ENCODE peak calls at places on chromosomes 3 and 15, in ten cellular contexts. K, T, F, H, S, J, B, X, U and I are unnamed samples.
A peak's percentile ranks its signal among the peaks of the same experiment; 100 is the strongest.

GRCh38 chr15:82122754-82123400 is 77.1 kb upstream of the MEX3B start:
- DNase-seq in X (peak; percentile 86), F (no peak), K (no peak), U (peak; percentile 70), S (peak; percentile 58), H (no peak), J (peak; percentile 65), B (peak; percentile 90), T (no peak), I (no peak)

GRCh38 chr15:90592144-90592887 is 62.6 kb downstream of the CRTC3 start:
- DNase-seq in T (no peak), F (no peak), J (no peak), B (no peak), S (no peak), H (no peak), X (peak; percentile 14), K (no peak), U (no peak), I (no peak)

GRCh38 chr3:110758208-110758607 is 313.4 kb upstream of the NECTIN3 start:
- DNase-seq in U (no peak), B (no peak), T (no peak), H (no peak), K (no peak), S (no peak), J (no peak), F (no peak), X (no peak), I (no peak)

GRCh38 chr3:57076422-57076951 is 16.0 kb downstream of the SPATA12 start:
- DNase-seq in J (no peak), B (no peak), X (no peak), S (no peak), U (no peak), F (no peak), H (no peak), T (no peak), K (no peak), I (no peak)

GRCh38 chr15:29800441-29801366 is 21.6 kb downstream of the TJP1 start:
- DNase-seq in H (no peak), B (no peak), S (no peak), U (no peak), X (no peak), T (no peak), K (no peak), J (no peak), F (no peak), I (no peak)

GRCh38 chr3:122332551-122332950 is 7.5 kb downstream of the CSTA start:
- DNase-seq in F (no peak), S (no peak), T (no peak), J (no peak), K (no peak), U (no peak), B (no peak), X (no peak), H (no peak), I (no peak)

GRCh38 chr3:60047426-60048200 is 997.8 kb upstream of the CFAP20DC start:
- DNase-seq in S (no peak), K (no peak), T (no peak), X (no peak), U (no peak), B (no peak), F (no peak), J (no peak), H (peak; percentile 20), I (no peak)

GRCh38 chr15:76987896-76988860 is 6.7 kb upstream of the PSTPIP1 start:
- DNase-seq in F (no peak), T (no peak), K (no peak), X (no peak), U (peak; percentile 77), J (no peak), B (peak; percentile 42), S (no peak), H (no peak), I (no peak)

GRCh38 chr15:101391431-101391830 is 96.4 kb upstream of the SNRPA1 start:
- DNase-seq in S (no peak), U (peak; percentile 51), B (no peak), X (no peak), F (no peak), J (no peak), K (no peak), T (no peak), H (no peak), I (no peak)

GRCh38 chr3:119524931-119525662 is 26.8 kb downstream of the TIMMDC1 start:
- DNase-seq in B (no peak), J (no peak), T (no peak), F (no peak), H (no peak), X (no peak), U (no peak), S (no peak), K (no peak), I (no peak)

GRCh38 chr3:63274359-63274758 is 3.7 kb upstream of the SYNPR start:
- DNase-seq in U (no peak), S (no peak), F (no peak), J (no peak), X (no peak), T (no peak), K (no peak), H (no peak), B (no peak), I (no peak)

GRCh38 chr15:40714144-40714543 is 19.2 kb downstream of the RAD51 start:
- DNase-seq in S (no peak), T (no peak), B (no peak), J (no peak), H (no peak), U (no peak), K (no peak), F (no peak), X (no peak), I (no peak)
- H3K36me3 ChIP-seq in S (peaks cover 48% of the 10 kb centered on the region), T (no peaks in the 10 kb centered on the region), B (no peaks in the 10 kb centered on the region), J (peaks cover 10% of the 10 kb centered on the region), H (no peaks in the 10 kb centered on the region), U (no peaks in the 10 kb centered on the region), K (no peaks in the 10 kb centered on the region), F (no peaks in the 10 kb centered on the region), X (no peaks in the 10 kb centered on the region), I (peaks cover 23% of the 10 kb centered on the region)

DNA sequence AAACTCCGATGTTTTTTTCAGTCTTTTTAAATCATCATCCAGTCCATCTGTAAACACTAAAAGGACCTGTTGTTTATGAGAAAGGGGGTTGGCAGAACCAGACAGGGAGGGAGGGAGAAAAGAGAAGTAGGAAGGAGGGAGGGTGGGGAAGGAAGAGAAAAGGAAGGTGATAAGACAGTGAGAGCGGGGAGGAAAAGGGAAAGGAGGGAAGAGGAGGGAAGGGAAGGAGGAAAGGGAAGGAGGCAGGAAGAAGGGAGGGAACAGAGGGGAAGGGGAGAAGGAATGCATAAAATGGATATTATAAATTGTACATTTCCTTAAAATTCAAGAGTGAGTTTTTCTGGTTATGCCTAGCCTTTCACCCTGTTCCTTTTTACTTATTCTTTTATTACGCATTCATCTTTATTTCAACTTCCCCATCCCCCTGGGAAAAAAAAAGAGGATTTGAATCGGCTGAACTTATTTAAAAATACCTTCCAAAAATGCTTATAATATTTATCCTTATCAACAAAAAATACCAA is 50.1 kb upstream of the CAPN7 start:
- DNase-seq in J (no peak), X (no peak), H (no peak), F (no peak), K (no peak), T (no peak), U (no peak), S (no peak), B (no peak), I (no peak)
- H3K27me3 ChIP-seq in J (peaks cover 14% of the 10 kb centered on the region), X (peaks cover 5% of the 10 kb centered on the region), H (no peaks in the 10 kb centered on the region), F (no peaks in the 10 kb centered on the region), K (no peaks in the 10 kb centered on the region), T (no peaks in the 10 kb centered on the region), U (no peaks in the 10 kb centered on the region), S (peaks cover 17% of the 10 kb centered on the region), B (no peaks in the 10 kb centered on the region), I (peaks cover 3% of the 10 kb centered on the region)

DNA sequence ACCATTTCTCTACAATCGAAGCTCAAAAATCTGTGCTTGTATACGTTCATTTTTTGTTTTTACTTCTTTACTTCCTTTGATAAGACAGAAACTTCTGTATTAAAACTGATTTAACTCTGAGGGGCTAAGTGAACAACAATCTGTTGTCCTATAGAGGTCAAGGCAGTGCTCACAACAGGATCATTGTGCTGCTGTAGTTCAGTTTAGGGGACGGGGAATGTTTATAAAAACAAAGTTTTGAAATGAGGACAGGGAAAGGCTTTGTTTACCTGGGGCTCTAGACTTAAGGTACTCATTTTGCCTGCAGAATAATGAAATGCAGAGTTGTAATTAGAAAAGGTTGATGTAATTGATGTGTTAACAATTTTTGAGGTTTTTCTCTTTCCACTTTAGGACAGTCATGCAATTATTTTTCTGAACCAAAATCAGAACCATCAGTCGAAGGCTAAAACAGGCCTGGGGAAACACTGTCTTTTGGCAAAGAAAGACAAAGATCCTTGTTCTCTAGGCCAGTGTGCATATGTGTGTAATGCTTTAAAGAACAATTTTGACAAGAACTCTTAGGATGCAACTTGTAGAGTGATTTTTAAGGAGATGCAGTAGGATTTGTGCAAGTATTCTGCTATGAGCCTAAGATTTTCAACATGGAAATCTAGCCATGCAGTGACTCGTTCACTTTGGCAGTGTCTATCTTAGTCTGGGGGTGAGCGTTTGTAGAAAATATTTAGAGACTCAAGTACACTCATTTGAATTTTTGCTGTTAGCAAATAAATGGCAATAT is 165.2 kb downstream of the PGPEP1L start:
- DNase-seq in X (no peak), J (no peak), T (no peak), S (no peak), K (no peak), B (no peak), U (no peak), F (no peak), H (no peak), I (no peak)
- H3K4me3 ChIP-seq in X (no peak overlapping the region), J (no peak overlapping the region), T (no peak overlapping the region), S (no peak overlapping the region), K (no peak overlapping the region), B (no peak overlapping the region), U (no peak overlapping the region), F (no peak overlapping the region), H (no peak overlapping the region), I (no peak overlapping the region)

DNA sequence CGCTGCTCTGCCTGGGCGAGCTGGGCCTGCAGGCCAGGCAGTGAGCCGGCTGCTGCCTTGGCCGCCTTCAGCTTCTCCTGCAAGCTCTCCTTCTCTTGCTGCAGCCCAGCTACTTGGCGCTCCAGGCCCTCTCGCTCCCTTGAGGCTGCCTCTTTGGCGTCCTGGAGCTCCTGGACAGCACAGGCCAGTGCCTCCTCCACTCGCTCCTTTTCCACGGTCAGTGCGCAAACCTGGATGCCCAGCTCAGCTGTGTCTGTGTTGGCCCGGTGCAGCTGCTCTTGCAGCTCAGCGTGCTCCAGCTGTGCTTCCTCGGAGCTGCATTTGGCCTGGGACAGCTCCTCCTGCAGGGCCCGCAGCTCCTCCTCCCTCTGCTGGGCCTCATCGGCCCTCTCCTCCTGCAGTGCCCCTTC is 23.1 kb downstream of the CXCR6 start:
- DNase-seq in S (no peak), X (no peak), F (no peak), J (no peak), T (no peak), H (no peak), B (no peak), U (no peak), K (no peak), I (no peak)
- H3K36me3 ChIP-seq in S (peaks cover 6% of the 10 kb centered on the region), X (peaks cover 11% of the 10 kb centered on the region), F (peaks cover 51% of the 10 kb centered on the region), J (peaks cover 21% of the 10 kb centered on the region), T (peaks cover 44% of the 10 kb centered on the region), H (peaks cover 92% of the 10 kb centered on the region), B (peaks cover 86% of the 10 kb centered on the region), U (peaks cover 94% of the 10 kb centered on the region), K (peaks cover 70% of the 10 kb centered on the region), I (no peaks in the 10 kb centered on the region)

GRCh38 chr15:70099167-70099965 is 1.6 kb upstream of the TLE3 start:
- DNase-seq in J (peak; percentile 92), U (peak; percentile 100), K (peak; percentile 98), X (peak; percentile 92), S (peak; percentile 96), B (peak; percentile 100), T (peak; percentile 100), H (peak; percentile 99), F (peak; percentile 100), I (peak; percentile 100)
- H3K27me3 ChIP-seq in J (peaks cover 33% of the 10 kb centered on the region), U (no peaks in the 10 kb centered on the region), K (no peaks in the 10 kb centered on the region), X (peaks cover 10% of the 10 kb centered on the region), S (no peaks in the 10 kb centered on the region), B (no peaks in the 10 kb centered on the region), T (no peaks in the 10 kb centered on the region), H (no peaks in the 10 kb centered on the region), F (no peaks in the 10 kb centered on the region), I (peaks cover 5% of the 10 kb centered on the region)